ENCODE peak calls at places on chromosomes 4 and X, in four cellular contexts. S is right cardiac atrium, O is smooth muscle cell of the brain vasculature, Q is pancreas. T is an unnamed sample.

GRCh38 chr4:57102050-57102564 is 8.1 kb downstream of the IGFBP7 start:
- DNase-seq in S (peak; percentile 77), O (peak; percentile 92), Q (no peak), T (no peak)

GRCh38 chr4:10122236-10122932 is 5.8 kb upstream of the WDR1 start:
- DNase-seq in S (no peak), O (no peak), Q (no peak), T (no peak)

GRCh38 chr4:25310066-25310824 is 2.3 kb upstream of the ZCCHC4 start:
- DNase-seq in S (no peak), O (no peak), Q (no peak), T (no peak)

GRCh38 chrX:52979993-52980392 is 21.7 kb upstream of the FAM156A start:
- DNase-seq in S (no peak), O (no peak), Q (no peak), T (no peak)

GRCh38 chr4:143207555-143207954 is 22.8 kb downstream of the USP38 start:
- DNase-seq in S (no peak), O (no peak), Q (no peak), T (no peak)

GRCh38 chrX:22360129-22360528 is 87.4 kb downstream of the CBLL2 start:
- DNase-seq in S (no peak), O (no peak), Q (no peak), T (no peak)

GRCh38 chr4:15714616-15715015 is 11.8 kb downstream of the BST1 start:
- DNase-seq in S (peak; percentile 56), O (no peak), Q (no peak), T (no peak)

GRCh38 chrX:83916525-83916924 is 55.6 kb downstream of the CYLC1 start:
- DNase-seq in S (no peak), O (no peak), Q (no peak), T (no peak)

GRCh38 chr4:176690716-176691115 is 102.0 kb downstream of the VEGFC start:
- DNase-seq in S (no peak), O (no peak), Q (no peak), T (no peak)

GRCh38 chr4:78336093-78336943 is 215.3 kb upstream of the ANXA3 start:
- DNase-seq in S (peak; percentile 38), O (no peak), Q (no peak), T (no peak)

GRCh38 chr4:74660866-74661265 is 133.5 kb downstream of the BTC start:
- DNase-seq in S (no peak), O (no peak), Q (no peak), T (no peak)

GRCh38 chr4:47930971-47931804 is 16.8 kb upstream of the NFXL1 start:
- DNase-seq in S (no peak), O (no peak), Q (no peak), T (no peak)

GRCh38 chrX:110180176-110180927 is 137.5 kb downstream of the AMMECR1 start:
- DNase-seq in S (no peak), O (no peak), Q (no peak), T (no peak)

GRCh38 chrX:103687073-103687695 is 685 bp upstream of the MORF4L2 start:
- DNase-seq in S (peak; percentile 96), O (peak; percentile 55), Q (peak; percentile 92), T (peak; percentile 66)

GRCh38 chrX:111337067-111337466 is 66.8 kb upstream of the CAPN6 start:
- DNase-seq in S (no peak), O (no peak), Q (no peak), T (no peak)

GRCh38 chr4:145525291-145525740 is 43.7 kb downstream of the SMAD1 start:
- DNase-seq in S (no peak), O (no peak), Q (no peak), T (no peak)

GRCh38 chr4:87806520-87806919 is 7.2 kb downstream of the IBSP start:
- DNase-seq in S (no peak), O (no peak), Q (no peak), T (no peak)

T was measured in NCI-H510A.